ENCODE peak calls at places on chromosomes 13 and 19, in five cellular contexts. I is naive thymus-derived CD8-positive, alpha-beta T cell; N is hepatic stellate cell; G is activated T-cell treated with anti-CD3 and anti-CD28 coated beads for 48 hours; W is tibial nerve. V is an unnamed sample.

GRCh38 chr13:39132286-39132685 is 94.0 kb downstream of the NHLRC3 start:
- DNase-seq in N (no peak), G (no peak), I (no peak), W (no peak), V (no peak)

GRCh38 chr19:16778796-16779411 is 50.3 kb upstream of the SIN3B start:
- DNase-seq in W (no peak), I (peak), G (peak), N (peak), V (peak)

GRCh38 chr13:111460548-111461444 is 140.4 kb downstream of the TEX29 start:
- DNase-seq in W (no peak), I (no peak), N (peak), G (no peak), V (no peak)

GRCh38 chr19:41542622-41543021 is 33.3 kb upstream of the CEACAM21 start:
- DNase-seq in N (no peak), W (no peak), G (no peak), I (no peak), V (no peak)

GRCh38 chr13:109790951-109791605 is 4.7 kb upstream of the IRS2 start:
- DNase-seq in N (peak), G (no peak), W (no peak), I (peak), V (peak)

GRCh38 chr19:13150187-13150918 is at the start of the genes IER2 and STX10:
- DNase-seq in I (peak), N (peak), W (peak), G (peak), V (peak)

GRCh38 chr13:63161219-63161618 is 1745.6 kb upstream of the PCDH20 start:
- DNase-seq in W (no peak), G (no peak), I (no peak), N (no peak), V (no peak)

GRCh38 chr13:59658027-59658735 is 505.5 kb downstream of the DIAPH3 start:
- DNase-seq in W (no peak), N (no peak), I (no peak), G (no peak), V (no peak)

GRCh38 chr19:2050349-2050990 is 574 bp downstream of the MKNK2 start:
- DNase-seq in N (no peak), I (no peak), W (no peak), G (no peak), V (peak)

GRCh38 chr13:32791545-32792172 is 205.4 kb downstream of the PDS5B start:
- DNase-seq in W (no peak), I (peak), G (peak), N (no peak), V (no peak)

GRCh38 chr13:108000998-108001397 is 214.3 kb downstream of the LIG4 start:
- DNase-seq in N (no peak), G (no peak), W (no peak), I (no peak), V (no peak)

GRCh38 chr19:19134687-19135158 is 3.6 kb downstream of the TMEM161A start:
- DNase-seq in W (no peak), G (peak), N (no peak), I (peak), V (no peak)

GRCh38 chr19:19552811-19553210 is 14.7 kb downstream of the CILP2 start:
- DNase-seq in I (no peak), G (no peak), W (no peak), N (peak), V (no peak)

GRCh38 chr19:42452590-42452989 is 9.8 kb upstream of the CXCL17 start:
- DNase-seq in I (no peak), G (no peak), W (no peak), N (no peak), V (no peak)

GRCh38 chr13:99605417-99606321 is 104.4 kb downstream of the TM9SF2 start:
- DNase-seq in W (no peak), N (peak), I (no peak), G (peak), V (peak)

GRCh38 chr13:51585234-51585672 is 991 bp downstream of the WDFY2 start:
- DNase-seq in W (no peak), N (no peak), G (no peak), I (peak), V (no peak)

GRCh38 chr13:60402022-60402421 is 5.0 kb downstream of the TDRD3 start:
- DNase-seq in W (no peak), I (no peak), G (no peak), N (no peak), V (no peak)

GRCh38 chr19:51710163-51710562 is 13.6 kb downstream of the HAS1 start:
- DNase-seq in G (no peak), I (no peak), W (no peak), N (peak), V (no peak)

V was measured in Peyer's patch.